ENCODE peak calls at places on chromosomes 12 and 14, in five cellular contexts. O, W, L, C and P are unnamed samples.
A peak's percentile ranks its signal among the peaks of the same experiment; 100 is the strongest.

GRCh38 chr12:100851637-100852036 is 57.1 kb downstream of the ANO4 start:
- DNase-seq in O (no peak), W (peak; percentile 35), C (no peak), L (no peak), P (no peak)

GRCh38 chr14:83356080-83356479 is 1822.4 kb upstream of the SEL1L start:
- DNase-seq in L (no peak), W (no peak), O (no peak), C (no peak), P (no peak)

GRCh38 chr12:79689041-79689476 is 1.7 kb downstream of the PAWR start:
- DNase-seq in O (peak; percentile 38), W (no peak), C (no peak), L (peak; percentile 13), P (no peak)

GRCh38 chr12:46744256-46744655 is 81.5 kb downstream of the SLC38A4 start:
- DNase-seq in O (no peak), L (no peak), C (no peak), W (no peak), P (peak; percentile 86)

GRCh38 chr14:23057757-23058653 is 685 bp upstream of the CDH24 start:
- DNase-seq in O (peak; percentile 90), L (peak; percentile 80), C (peak; percentile 91), W (peak; percentile 96), P (peak; percentile 70)

GRCh38 chr12:14369322-14369721 is 3.8 kb downstream of the ATF7IP start:
- DNase-seq in C (no peak), L (no peak), O (no peak), W (no peak), P (no peak)

GRCh38 chr12:72271401-72271740 is 799 bp upstream of the TRHDE start:
- DNase-seq in W (peak; percentile 83), C (peak; percentile 28), L (no peak), O (no peak), P (no peak)

GRCh38 chr14:24311837-24312615 is 724 bp downstream of the LTB4R start:
- DNase-seq in W (no peak), L (peak; percentile 32), C (no peak), O (no peak), P (peak; percentile 78)

GRCh38 chr14:21090194-21090939 is 8.1 kb downstream of the ZNF219 start:
- DNase-seq in W (peak; percentile 87), L (no peak), O (no peak), C (peak; percentile 74), P (no peak)

GRCh38 chr12:77943466-77943865 is 112.8 kb downstream of the NAV3 start:
- DNase-seq in L (peak; percentile 87), O (peak; percentile 84), C (no peak), W (no peak), P (peak; percentile 85)

GRCh38 chr12:26878661-26879119 is 45.7 kb upstream of the ITPR2 start:
- DNase-seq in W (peak; percentile 12), O (no peak), L (peak; percentile 76), C (peak; percentile 87), P (peak; percentile 8)

GRCh38 chr12:27555316-27555715 is 31.3 kb downstream of the PPFIBP1 start:
- DNase-seq in L (peak; percentile 45), C (no peak), O (no peak), W (no peak), P (no peak)

GRCh38 chr12:4168041-4168440 is 105.5 kb upstream of the CCND2 start:
- DNase-seq in O (no peak), C (no peak), L (no peak), W (peak; percentile 45), P (no peak)

GRCh38 chr12:132541996-132542395 is 52.0 kb downstream of the FBRSL1 start:
- DNase-seq in O (no peak), L (no peak), W (no peak), C (no peak), P (no peak)

GRCh38 chr14:22487941-22488340 is 101.1 kb downstream of the DAD1 start:
- DNase-seq in O (no peak), C (no peak), W (no peak), L (no peak), P (no peak)

GRCh38 chr14:66831190-66831589 is 323.2 kb downstream of the GPHN start:
- DNase-seq in O (no peak), W (no peak), L (no peak), C (no peak), P (no peak)

GRCh38 chr14:54653764-54654469 is 87.0 kb downstream of the SAMD4A start:
- DNase-seq in O (peak; percentile 93), C (no peak), L (peak; percentile 68), W (no peak), P (peak; percentile 81)

GRCh38 chr12:131916306-131917138 is 12.6 kb upstream of the PUS1 start:
- DNase-seq in C (peak; percentile 53), W (no peak), L (no peak), O (no peak), P (no peak)

GRCh38 chr12:49705479-49706267 is 1.5 kb downstream of the FMNL3 start:
- DNase-seq in O (peak; percentile 55), W (peak; percentile 46), C (peak; percentile 75), L (peak; percentile 47), P (peak; percentile 68)

GRCh38 chr12:63354919-63355318 is 203.9 kb upstream of the AVPR1A start:
- DNase-seq in W (no peak), L (no peak), C (no peak), O (no peak), P (no peak)

GRCh38 chr12:132478845-132479244 is 11.1 kb upstream of the FBRSL1 start:
- DNase-seq in O (peak; percentile 55), W (no peak), L (no peak), C (no peak), P (no peak)

GRCh38 chr12:58387199-58387598 is 445.8 kb downstream of the ATP23 start:
- DNase-seq in C (no peak), O (peak; percentile 77), L (peak; percentile 24), W (no peak), P (peak; percentile 67)

GRCh38 chr14:69242311-69243224 is 17.4 kb upstream of the GALNT16 start:
- DNase-seq in L (peak; percentile 89), W (peak; percentile 82), O (peak; percentile 79), C (no peak), P (peak; percentile 77)

GRCh38 chr14:22997676-22998323 is 12.1 kb downstream of the C14orf93 start:
- DNase-seq in C (no peak), O (no peak), L (no peak), W (no peak), P (no peak)

DNA sequence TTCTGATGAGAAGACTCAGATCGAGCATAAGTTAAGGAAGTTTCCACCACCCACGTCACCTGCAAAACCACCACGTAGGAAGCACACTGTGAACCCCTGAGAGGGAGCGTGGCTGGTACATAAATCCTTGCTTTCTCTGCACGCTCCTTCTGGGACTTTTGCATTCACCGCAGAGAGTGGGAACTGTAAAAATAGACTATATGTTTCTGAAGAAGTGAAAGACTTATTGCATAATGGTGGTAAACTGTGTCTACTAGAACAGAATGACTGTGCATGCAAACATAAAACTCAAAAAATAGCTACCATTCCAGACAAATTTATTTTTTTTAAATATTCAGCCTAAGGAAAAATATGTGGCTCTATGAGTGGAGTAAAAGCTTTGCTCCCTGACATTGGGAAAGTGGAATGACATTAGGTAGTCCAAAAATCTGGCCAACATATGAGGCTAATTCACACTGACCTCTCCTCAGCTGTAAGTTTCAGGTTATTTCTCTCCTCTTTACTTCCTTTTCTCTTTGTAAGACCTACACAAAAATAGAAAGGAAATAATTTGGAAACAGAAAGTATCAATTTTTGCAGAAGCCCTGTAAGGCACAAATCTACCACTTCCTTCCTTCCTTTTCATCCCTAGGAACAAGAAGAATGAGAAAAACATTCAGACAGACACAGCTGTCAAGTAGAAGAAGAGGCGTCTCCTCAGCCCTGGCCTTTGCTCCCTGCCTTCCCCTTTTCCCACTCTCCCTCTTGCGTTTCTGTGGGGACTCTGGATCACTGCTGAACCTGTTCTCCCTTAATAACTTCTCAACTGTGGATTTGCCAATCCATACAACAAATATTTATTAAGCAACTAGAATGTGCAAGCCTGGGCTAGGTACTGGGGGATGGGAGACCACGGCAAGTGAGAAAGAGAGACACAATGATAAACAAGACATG is 264.3 kb upstream of the FOXN3 start:
- DNase-seq in C (no peak), W (no peak), L (no peak), O (no peak), P (no peak)
- H3K4me3 ChIP-seq in C (no peak overlapping the region), W (no peak overlapping the region), L (no peak overlapping the region), O (no peak overlapping the region), P (no peak overlapping the region)

GRCh38 chr12:124939428-124940142 is 25.1 kb upstream of the UBC start:
- DNase-seq in C (peak; percentile 91), L (peak; percentile 99), O (peak; percentile 98), W (peak; percentile 95), P (peak; percentile 98)

GRCh38 chr12:124938066-124938465 is 23.6 kb upstream of the UBC start:
- DNase-seq in C (no peak), O (peak; percentile 13), W (no peak), L (peak; percentile 19), P (no peak)

GRCh38 chr12:124940393-124941169 is 26.1 kb upstream of the UBC start:
- DNase-seq in O (peak; percentile 97), L (peak; percentile 87), W (peak; percentile 97), C (peak; percentile 94), P (peak; percentile 88)

GRCh38 chr12:124940143-124940392 is 25.6 kb upstream of the UBC start:
- DNase-seq in C (no peak), L (no peak), O (no peak), W (no peak), P (no peak)

GRCh38 chr12:124938606-124939427 is 24.4 kb upstream of the UBC start:
- DNase-seq in O (peak; percentile 68), W (peak; percentile 75), C (no peak), L (peak; percentile 92), P (peak; percentile 92)
- TF ChIP-seq CTCF in O (peak; percentile 81), W (peak; percentile 49), C (no peak), L (peak; percentile 41), P (peak; percentile 53)

GRCh38 chr12:109573029-109573913 is at the start of the genes MMAB and MVK:
- DNase-seq in L (peak; percentile 99), W (peak; percentile 100), C (peak; percentile 99), O (peak; percentile 100), P (peak; percentile 98)

GRCh38 chr12:109571773-109572505 is 1.4 kb downstream of the MMAB start:
- DNase-seq in W (no peak), L (no peak), C (no peak), O (no peak), P (no peak)

GRCh38 chr12:109575683-109576082 is 2.1 kb downstream of the MVK start:
- DNase-seq in L (no peak), O (no peak), W (no peak), C (peak; percentile 37), P (no peak)

GRCh38 chr12:109573914-109574244 is 285 bp downstream of the MVK start:
- DNase-seq in C (no peak), L (no peak), O (no peak), W (no peak), P (no peak)

GRCh38 chr12:109572506-109572845 is 828 bp downstream of the MMAB start:
- DNase-seq in C (no peak), O (no peak), W (no peak), L (no peak), P (no peak)
- H3K4me3 ChIP-seq in C (peak overlapping the region; percentile 92), O (peak overlapping the region; percentile 81), W (peak overlapping the region; percentile 78), L (peak overlapping the region; percentile 92), P (no peak overlapping the region)

DNA sequence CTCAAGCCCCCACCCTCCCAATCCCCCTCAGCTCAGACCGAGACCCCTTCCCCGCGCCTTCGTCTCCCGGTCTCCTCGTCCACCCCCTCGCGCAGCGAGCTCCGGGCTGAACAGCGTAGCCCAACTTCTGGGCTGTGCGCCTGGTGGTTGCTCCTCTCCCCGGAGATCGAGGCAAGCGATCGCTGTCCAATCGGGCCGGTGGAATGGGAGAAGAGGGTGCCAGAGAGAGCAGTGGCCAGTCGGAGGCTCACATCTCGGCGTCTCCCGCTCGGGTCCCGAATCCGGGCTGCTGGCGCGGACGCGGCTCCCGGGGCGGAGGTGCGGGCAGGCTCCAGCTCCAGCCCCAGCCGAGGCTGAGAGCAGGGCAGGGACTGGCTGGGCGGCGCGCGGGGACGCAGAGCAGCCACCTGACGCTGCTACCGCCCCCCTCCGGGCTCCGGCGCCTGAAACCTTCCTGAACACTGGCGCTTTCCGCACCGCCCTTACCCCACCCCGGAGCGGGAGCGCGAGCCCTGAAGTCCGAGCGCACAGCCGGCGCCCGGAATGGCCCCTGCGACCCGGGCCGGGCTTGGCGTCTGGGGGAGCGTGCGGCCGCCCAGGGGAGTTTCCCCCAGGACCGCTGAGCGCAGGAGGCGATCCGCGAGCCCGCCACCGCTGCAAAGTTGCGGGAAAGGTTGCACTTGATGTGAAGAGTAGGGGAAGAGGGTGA is 508 bp upstream of the KCNH5 start:
- DNase-seq in O (no peak), C (peak; percentile 51), L (peak; percentile 23), W (peak; percentile 94), P (peak; percentile 1)
- TF ChIP-seq CTCF in O (no peak), C (no peak), L (no peak), W (no peak), P (no peak)